ENCODE peak calls at places on chromosome 20, in four cellular contexts. I, U, Z and A are unnamed samples.

GRCh38 chr20:22691369-22692118 is 107.2 kb upstream of the FOXA2 start:
- DNase-seq in U (peak), I (peak), Z (peak), A (peak)

GRCh38 chr20:31678389-31679356 is 41.0 kb downstream of the COX4I2 start:
- DNase-seq in U (no peak), Z (no peak), I (peak), A (peak)

GRCh38 chr20:37866051-37866450 is 36.9 kb upstream of the VSTM2L start:
- DNase-seq in Z (no peak), U (no peak), I (no peak), A (no peak)

GRCh38 chr20:353166-353565 is 6.3 kb downstream of the NRSN2 start:
- DNase-seq in Z (no peak), I (no peak), U (no peak), A (no peak)

GRCh38 chr20:11952621-11953020 is 34.9 kb downstream of the BTBD3 start:
- DNase-seq in U (no peak), Z (no peak), I (no peak), A (no peak)

GRCh38 chr20:48787861-48788375 is 39.9 kb downstream of the PREX1 start:
- DNase-seq in I (no peak), U (no peak), Z (peak), A (no peak)

GRCh38 chr20:48180039-48180438 is 394.8 kb upstream of the SULF2 start:
- DNase-seq in I (peak), U (no peak), Z (no peak), A (no peak)

GRCh38 chr20:25496968-25497401 is 88.3 kb downstream of the NINL start:
- DNase-seq in Z (no peak), I (no peak), U (no peak), A (no peak)

GRCh38 chr20:36956674-36957073 is 5.2 kb upstream of the SAMHD1 start:
- DNase-seq in U (no peak), Z (no peak), I (no peak), A (no peak)

GRCh38 chr20:14219801-14220461 is 117.5 kb downstream of the FLRT3 start:
- DNase-seq in I (peak), Z (no peak), U (no peak), A (no peak)

GRCh38 chr20:35018578-35019371 is 63.1 kb downstream of the MYH7B start:
- DNase-seq in Z (no peak), U (no peak), I (no peak), A (no peak)

GRCh38 chr20:675453-676314 is at the start of gene SCRT2:
- DNase-seq in U (peak), I (peak), Z (peak), A (peak)

GRCh38 chr20:21548390-21549035 is 34.6 kb upstream of the NKX2-2 start:
- DNase-seq in U (no peak), I (no peak), Z (no peak), A (no peak)

GRCh38 chr20:57947421-57948176 is 237.8 kb upstream of the PMEPA1 start:
- DNase-seq in I (no peak), U (no peak), Z (peak), A (no peak)